ENCODE peak calls at places on chromosomes 13 and 19, in five cellular contexts. F is kidney glomerular epithelial cell, X is NCI-H2171, V is iris pigment epithelial cell, L is EL. S is an unnamed sample.

GRCh38 chr13:52158629-52159158 is 703 bp downstream of the NEK3 start:
- DNase-seq in F (peak), X (no peak), V (peak), L (peak), S (peak)

GRCh38 chr19:812049-812816 is 9.5 kb downstream of the PLPPR3 start:
- DNase-seq in F (no peak), X (no peak), V (no peak), L (no peak), S (no peak)

GRCh38 chr13:101202590-101202989 is 213.7 kb downstream of the NALCN start:
- DNase-seq in F (no peak), X (no peak), V (no peak), L (no peak), S (no peak)

GRCh38 chr13:97274782-97275252 is 52.7 kb downstream of the MBNL2 start:
- DNase-seq in F (peak), X (no peak), V (peak), L (peak), S (peak)

GRCh38 chr19:48728882-48729645 is 9.5 kb upstream of the MAMSTR start:
- DNase-seq in F (no peak), X (no peak), V (no peak), L (no peak), S (no peak)

GRCh38 chr13:34217343-34218094 is 399.6 kb downstream of the RFC3 start:
- DNase-seq in F (no peak), X (peak), V (no peak), L (no peak), S (no peak)

GRCh38 chr19:6062961-6063575 is 47.2 kb downstream of the RFX2 start:
- DNase-seq in F (no peak), X (no peak), V (no peak), L (no peak), S (no peak)

GRCh38 chr13:37173214-37173613 is 67.8 kb upstream of the CSNK1A1L start:
- DNase-seq in F (no peak), X (no peak), V (peak), L (peak), S (peak)

GRCh38 chr19:33295621-33296472 is 6.5 kb downstream of the CEBPA start:
- DNase-seq in F (no peak), X (no peak), V (no peak), L (no peak), S (no peak)

GRCh38 chr13:50697746-50698526 is 145.6 kb downstream of the DLEU7 start:
- DNase-seq in F (no peak), X (no peak), V (no peak), L (no peak), S (no peak)

GRCh38 chr13:112616586-112617381 is 28.8 kb upstream of the TUBGCP3 start:
- DNase-seq in F (peak), X (no peak), V (peak), L (peak), S (peak)

GRCh38 chr13:108120332-108120731 is 95.0 kb downstream of the LIG4 start:
- DNase-seq in F (no peak), X (no peak), V (no peak), L (no peak), S (no peak)

GRCh38 chr19:377801-378581 is 31.0 kb downstream of the C2CD4C start:
- DNase-seq in F (no peak), X (no peak), V (no peak), L (no peak), S (no peak)

GRCh38 chr19:50242586-50242985 is 39.2 kb downstream of the MYH14 start:
- DNase-seq in F (no peak), X (no peak), V (peak), L (no peak), S (no peak)

GRCh38 chr13:44176173-44176572 is 197.5 kb upstream of the SERP2 start:
- DNase-seq in F (no peak), X (no peak), V (no peak), L (no peak), S (no peak)

GRCh38 chr19:46860846-46861690 is at the start of gene ARHGAP35:
- DNase-seq in F (no peak), X (peak), V (no peak), L (no peak), S (peak)

GRCh38 chr19:3098141-3098514 is 4.0 kb downstream of the GNA11 start:
- DNase-seq in F (no peak), X (no peak), V (no peak), L (no peak), S (no peak)

GRCh38 chr19:2542341-2543069 is 66.6 kb downstream of the GADD45B start:
- DNase-seq in F (peak), X (no peak), V (peak), L (no peak), S (no peak)

GRCh38 chr13:32267836-32268439 is 47.2 kb downstream of the ZAR1L start:
- DNase-seq in F (no peak), X (no peak), V (peak), L (no peak), S (no peak)

GRCh38 chr13:76440568-76440967 is 445.6 kb downstream of the KCTD12 start:
- DNase-seq in F (no peak), X (no peak), V (no peak), L (no peak), S (no peak)

GRCh38 chr19:16737909-16738308 is 18.3 kb downstream of the NWD1 start:
- DNase-seq in F (no peak), X (peak), V (no peak), L (no peak), S (no peak)